ENCODE peak calls at places on chromosome 20, in eight cellular contexts. L, H, F, D, G, P, O and X are unnamed samples.

GRCh38 chr20:38894091-38894847 is 31.9 kb upstream of the FAM83D start:
- DNase-seq in F (no peak), D (no peak), P (no peak), O (no peak), H (no peak), L (no peak), G (no peak), X (no peak)

GRCh38 chr20:15395457-15395856 is 1058.0 kb upstream of the FLRT3 start:
- DNase-seq in F (no peak), L (no peak), P (no peak), D (no peak), H (no peak), G (no peak), O (no peak), X (no peak)

GRCh38 chr20:45823949-45824835 is 2.9 kb downstream of the TNNC2 start:
- DNase-seq in D (peak), L (peak), G (no peak), O (no peak), P (peak), F (no peak), H (peak), X (no peak)

GRCh38 chr20:57261488-57262243 is 4.8 kb downstream of the BMP7 start:
- DNase-seq in G (no peak), D (no peak), H (no peak), P (no peak), F (no peak), O (no peak), L (no peak), X (no peak)

GRCh38 chr20:63536241-63536977 is 767 bp downstream of the PTK6 start:
- DNase-seq in D (peak), O (peak), G (no peak), L (no peak), F (peak), H (no peak), P (peak), X (no peak)

GRCh38 chr20:44547419-44547818 is 25.5 kb upstream of the SERINC3 start:
- DNase-seq in F (no peak), H (no peak), G (no peak), O (no peak), L (no peak), P (no peak), D (no peak), X (no peak)

GRCh38 chr20:64254571-64255360 is 782 bp upstream of the PCMTD2 start:
- DNase-seq in O (no peak), G (no peak), L (no peak), H (no peak), F (no peak), D (peak), P (no peak), X (no peak)

GRCh38 chr20:25439328-25439727 is 31.9 kb downstream of the GINS1 start:
- DNase-seq in P (no peak), F (no peak), L (no peak), H (no peak), O (no peak), G (no peak), D (no peak), X (no peak)

GRCh38 chr20:10125757-10126156 is 91.0 kb downstream of the ANKEF1 start:
- DNase-seq in P (no peak), D (no peak), L (no peak), H (no peak), F (no peak), G (no peak), O (no peak), X (no peak)

GRCh38 chr20:41135187-41135887 is 2.0 kb upstream of the PLCG1 start:
- DNase-seq in G (no peak), O (no peak), D (peak), F (no peak), H (peak), L (no peak), P (peak), X (no peak)

GRCh38 chr20:46757754-46758678 is 48.6 kb downstream of the SLC2A10 start:
- DNase-seq in D (no peak), L (peak), O (peak), H (peak), F (no peak), G (no peak), P (peak), X (no peak)

GRCh38 chr20:409697-410559 is 1.8 kb downstream of the RBCK1 start:
- DNase-seq in H (no peak), L (no peak), G (no peak), D (peak), O (no peak), P (peak), F (no peak), X (no peak)
- H3K4me3 ChIP-seq in H (peak), L (no peak), G (no peak), D (peak), O (peak), P (no peak), F (peak), X (peak)

GRCh38 chr20:50282592-50283241 is 92.1 kb downstream of the CEBPB start:
- DNase-seq in P (no peak), O (no peak), D (no peak), L (no peak), G (no peak), H (no peak), F (no peak), X (no peak)
- TF ChIP-seq CTCF in P (no peak), O (no peak), D (no peak), L (no peak), G (no peak), H (no peak), F (no peak), X (no peak)

GRCh38 chr20:9070304-9070703 is 1.4 kb downstream of the PLCB4 start:
- DNase-seq in D (no peak), H (no peak), O (no peak), G (no peak), F (no peak), L (no peak), P (no peak), X (no peak)

GRCh38 chr20:9068896-9069663 is at the start of gene PLCB4:
- DNase-seq in P (peak), F (no peak), H (no peak), O (peak), L (peak), G (no peak), D (no peak), X (no peak)

GRCh38 chr20:9075264-9076095 is 6.6 kb downstream of the PLCB4 start:
- DNase-seq in P (no peak), O (no peak), L (no peak), F (no peak), G (no peak), H (no peak), D (no peak), X (no peak)

GRCh38 chr20:9072741-9073310 is 3.9 kb downstream of the PLCB4 start:
- DNase-seq in L (no peak), P (no peak), F (no peak), G (no peak), O (no peak), H (no peak), D (no peak), X (no peak)

DNA sequence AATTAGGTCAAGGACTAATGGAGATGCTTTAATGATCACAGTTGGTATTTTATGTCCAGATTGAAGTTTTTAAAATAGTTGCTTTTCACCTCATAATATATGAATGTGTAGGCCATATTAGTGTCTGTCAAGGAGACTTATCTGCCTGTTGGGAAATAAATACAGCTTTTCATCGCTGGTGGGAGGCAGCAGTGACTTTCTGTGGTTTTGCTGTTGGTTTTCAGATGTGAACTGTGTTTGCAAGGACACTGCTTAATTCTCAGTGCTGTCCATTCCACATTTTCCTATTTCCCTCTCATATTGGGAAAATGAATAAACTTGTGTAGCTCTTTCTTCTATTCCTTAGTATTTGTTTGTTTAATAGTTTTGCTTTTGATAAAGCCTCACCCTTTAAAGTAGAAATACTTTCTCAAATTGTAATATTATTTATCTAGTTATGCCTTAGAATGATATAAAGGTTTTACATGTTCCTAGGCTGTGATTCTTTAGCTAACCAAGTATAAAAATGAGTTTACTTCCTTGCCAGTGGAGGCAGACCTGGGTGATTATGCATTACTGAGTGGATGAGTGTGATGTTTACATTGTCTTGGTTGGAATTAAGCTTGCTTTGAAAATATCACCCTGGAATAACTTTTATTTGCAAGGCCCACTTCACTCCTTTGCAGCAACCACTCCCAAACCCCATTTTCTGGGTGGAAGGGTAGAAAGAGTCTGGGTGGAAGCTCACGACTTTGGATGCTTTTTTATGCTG is 3.3 kb downstream of the PLCB4 start:
- DNase-seq in F (no peak), G (no peak), D (no peak), H (no peak), L (no peak), P (no peak), O (no peak), X (no peak)
- H3K4me3 ChIP-seq in F (no peak), G (no peak), D (no peak), H (no peak), L (no peak), P (no peak), O (no peak), X (no peak)

GRCh38 chr20:21027569-21027968 is 78.6 kb downstream of the LINC00237 start:
- DNase-seq in H (no peak), L (no peak), P (no peak), F (no peak), O (no peak), G (no peak), D (no peak), X (no peak)
- TF ChIP-seq CTCF in H (no peak), L (no peak), P (no peak), F (no peak), O (peak), G (no peak), D (no peak), X (no peak)

GRCh38 chr20:21309678-21310467 is 6.7 kb downstream of the XRN2 start:
- DNase-seq in F (peak), D (no peak), G (no peak), O (no peak), L (no peak), P (no peak), H (no peak), X (no peak)
- H3K4me3 ChIP-seq in F (peak), D (no peak), G (no peak), O (no peak), L (no peak), P (no peak), H (no peak), X (no peak)

GRCh38 chr20:62212309-62212708 is 7.8 kb downstream of the HRH3 start:
- DNase-seq in P (no peak), D (no peak), H (no peak), F (no peak), G (no peak), O (no peak), L (no peak), X (no peak)
- TF ChIP-seq CTCF in P (no peak), D (no peak), H (no peak), F (no peak), G (no peak), O (no peak), L (no peak), X (no peak)